ENCODE peak calls at places on chromosome 6, in four cellular contexts. C is cardiac fibroblast, G is fibroblast of lung, X is fibroblast of mammary gland. M is an unnamed sample.

GRCh38 chr6:56021943-56022342 is 146.6 kb upstream of the BMP5 start:
- DNase-seq in X (no peak), C (no peak), G (peak; percentile 33), M (no peak)

GRCh38 chr6:104689551-104690205 is 170.0 kb downstream of the HACE1 start:
- DNase-seq in C (peak; percentile 62), G (peak; percentile 49), X (peak; percentile 3), M (peak; percentile 55)

GRCh38 chr6:23990158-23990557 is 135.9 kb upstream of the NRSN1 start:
- DNase-seq in G (no peak), X (no peak), C (no peak), M (no peak)

GRCh38 chr6:97294451-97294850 is 11.4 kb upstream of the MMS22L start:
- DNase-seq in C (peak; percentile 54), X (peak; percentile 67), G (peak; percentile 74), M (peak; percentile 68)

GRCh38 chr6:9611016-9611415 is 803.9 kb downstream of the TFAP2A start:
- DNase-seq in C (no peak), G (no peak), X (no peak), M (peak; percentile 6)

GRCh38 chr6:2952557-2953095 is 18.7 kb downstream of the SERPINB6 start:
- DNase-seq in C (peak; percentile 88), G (peak; percentile 82), X (peak; percentile 83), M (peak; percentile 95)

GRCh38 chr6:1593286-1593957 is 16.3 kb upstream of the FOXC1 start:
- DNase-seq in C (no peak), X (no peak), G (no peak), M (no peak)

GRCh38 chr6:82208914-82209313 is 38.6 kb downstream of the IBTK start:
- DNase-seq in C (peak; percentile 9), G (no peak), X (peak; percentile 31), M (no peak)

GRCh38 chr6:113953346-113953745 is 17.6 kb downstream of the HDAC2 start:
- DNase-seq in G (peak; percentile 66), X (peak; percentile 12), C (peak; percentile 53), M (peak; percentile 49)

GRCh38 chr6:150992279-150992678 is 126.8 kb downstream of the MTHFD1L start:
- DNase-seq in X (no peak), C (no peak), G (no peak), M (no peak)

GRCh38 chr6:87705070-87705691 is 3.1 kb upstream of the AKIRIN2 start:
- DNase-seq in X (no peak), C (no peak), G (peak; percentile 78), M (no peak)

GRCh38 chr6:16758163-16758975 is 2.9 kb downstream of the ATXN1 start:
- DNase-seq in C (peak; percentile 37), X (peak; percentile 34), G (peak; percentile 58), M (peak; percentile 40)

GRCh38 chr6:169222126-169222525 is 31.5 kb downstream of the THBS2 start:
- DNase-seq in X (no peak), C (no peak), G (no peak), M (no peak)
- H3K4me3 ChIP-seq in X (no peak overlapping the region), C (no peak overlapping the region), G (no peak overlapping the region), M (no peak overlapping the region)

GRCh38 chr6:134533991-134534390 is 216.1 kb upstream of the SGK1 start:
- DNase-seq in C (no peak), G (no peak), X (no peak), M (no peak)
- H3K4me3 ChIP-seq in C (no peak overlapping the region), G (no peak overlapping the region), X (no peak overlapping the region), M (no peak overlapping the region)

GRCh38 chr6:48109902-48110301 is 1.1 kb downstream of the PTCHD4 start:
- DNase-seq in G (peak; percentile 23), X (no peak), C (no peak), M (no peak)
- H3K4me3 ChIP-seq in G (peak overlapping the region; percentile 54), X (peak overlapping the region; percentile 60), C (peak overlapping the region; percentile 49), M (peak overlapping the region; percentile 13)

GRCh38 chr6:118725944-118726343 is 74.6 kb upstream of the CEP85L start:
- DNase-seq in C (peak; percentile 34), G (no peak), X (no peak), M (no peak)
- H3K4me3 ChIP-seq in C (no peak overlapping the region), G (no peak overlapping the region), X (no peak overlapping the region), M (no peak overlapping the region)

GRCh38 chr6:137332637-137333228 is 113.5 kb upstream of the IFNGR1 start:
- DNase-seq in C (no peak), G (peak; percentile 29), X (peak; percentile 37), M (peak; percentile 65)
- H3K4me3 ChIP-seq in C (no peak overlapping the region), G (no peak overlapping the region), X (no peak overlapping the region), M (no peak overlapping the region)

M was measured in AG10803.